ENCODE peak calls at places on chromosomes 7 and 10, in ten cellular contexts. A is RCC 7860; M is activated CD4-positive, CD25-positive, alpha-beta regulatory T cell; U is anterior cingulate cortex; T is NCI-H748 treated with DMSO at 0.1 percent for 48 hours; B is NCI-H446; P is NCI-H82; G is renal cortical epithelial cell; H is NCI-H1417; Y is HFFc6. X is an unnamed sample.

GRCh38 chr7:71096341-71096740 is 35.6 kb upstream of the GALNT17 start:
- DNase-seq in A (no peak), M (no peak), U (no peak), T (no peak), B (no peak), P (no peak), G (no peak), H (no peak), Y (no peak), X (no peak)

GRCh38 chr7:142196066-142196840 is 61.6 kb downstream of the PRSS58 start:
- DNase-seq in A (peak; percentile 26), M (no peak), U (no peak), T (no peak), B (no peak), P (no peak), G (peak; percentile 9), H (no peak), Y (no peak), X (no peak)

GRCh38 chr7:6382797-6383196 is 65.0 kb downstream of the DAGLB start:
- DNase-seq in A (no peak), M (no peak), U (no peak), T (no peak), B (no peak), P (no peak), G (no peak), H (no peak), Y (no peak), X (no peak)

GRCh38 chr7:44184874-44185446 is 4.3 kb downstream of the GCK start:
- DNase-seq in A (no peak), M (no peak), U (no peak), T (no peak), B (no peak), P (no peak), G (no peak), H (no peak), Y (no peak), X (peak; percentile 33)

GRCh38 chr7:75842836-75843446 is 29.3 kb upstream of the CCL24 start:
- DNase-seq in A (no peak), M (no peak), U (no peak), T (no peak), B (no peak), P (no peak), G (peak; percentile 88), H (no peak), Y (peak; percentile 83), X (no peak)

GRCh38 chr10:121158988-121159579 is 307.9 kb downstream of the WDR11 start:
- DNase-seq in A (no peak), M (no peak), U (no peak), T (peak; percentile 40), B (no peak), P (no peak), G (peak; percentile 84), H (no peak), Y (no peak), X (peak; percentile 50)

GRCh38 chr7:116209561-116210070 is 723 bp upstream of the TES start:
- DNase-seq in A (no peak), M (no peak), U (no peak), T (no peak), B (no peak), P (no peak), G (no peak), H (peak; percentile 48), Y (no peak), X (peak; percentile 13)

GRCh38 chr10:35127289-35127891 is 744 bp downstream of the CREM start:
- DNase-seq in A (peak; percentile 22), M (peak; percentile 21), U (no peak), T (no peak), B (no peak), P (peak; percentile 52), G (peak; percentile 28), H (peak; percentile 64), Y (peak; percentile 55), X (peak; percentile 52)

GRCh38 chr7:44294325-44295069 is 30.9 kb downstream of the CAMK2B start:
- DNase-seq in A (no peak), M (no peak), U (no peak), T (no peak), B (no peak), P (no peak), G (no peak), H (no peak), Y (no peak), X (no peak)

X was measured in NCI-H69.